ENCODE peak calls at places on chromosomes 12 and 14, in four cellular contexts. One of them, this sample, is unnamed.

GRCh38 chr12:29725587-29726320 is 58.0 kb downstream of the TMTC1 start:
- DNase-seq in GM23248: peak
- DNase-seq in hepatocyte: peak
- DNase-seq in IMR-90: peak
- DNase-seq in this sample: no peak

GRCh38 chr14:97705976-97706375 is 908.8 kb downstream of the VRK1 start:
- DNase-seq in hepatocyte: no peak
- DNase-seq in GM23248: no peak
- DNase-seq in IMR-90: no peak
- DNase-seq in this sample: no peak

GRCh38 chr12:108099085-108099484 is 30.0 kb upstream of the WSCD2 start:
- DNase-seq in GM23248: peak
- DNase-seq in IMR-90: no peak
- DNase-seq in hepatocyte: no peak
- DNase-seq in this sample: no peak

GRCh38 chr14:23300687-23301223 is 1.9 kb downstream of the PPP1R3E start:
- DNase-seq in hepatocyte: peak
- DNase-seq in IMR-90: peak
- DNase-seq in GM23248: peak
- DNase-seq in this sample: no peak

GRCh38 chr14:65164068-65164824 is 61.9 kb upstream of the MAX start:
- DNase-seq in GM23248: peak
- DNase-seq in hepatocyte: peak
- DNase-seq in IMR-90: peak
- DNase-seq in this sample: peak

GRCh38 chr14:34872822-34873590 is 2.2 kb downstream of the BAZ1A start:
- DNase-seq in IMR-90: peak
- DNase-seq in GM23248: peak
- DNase-seq in hepatocyte: peak
- DNase-seq in this sample: no peak

GRCh38 chr12:46562625-46563228 is 190.2 kb upstream of the SLC38A2 start:
- DNase-seq in IMR-90: peak
- DNase-seq in GM23248: peak
- DNase-seq in hepatocyte: no peak
- DNase-seq in this sample: no peak

GRCh38 chr12:82996168-82996812 is 309.6 kb downstream of the TMTC2 start:
- DNase-seq in GM23248: no peak
- DNase-seq in hepatocyte: peak
- DNase-seq in IMR-90: no peak
- DNase-seq in this sample: no peak

GRCh38 chr12:120125792-120126634 is 9.5 kb upstream of the RAB35 start:
- DNase-seq in GM23248: peak
- DNase-seq in hepatocyte: no peak
- DNase-seq in IMR-90: peak
- DNase-seq in this sample: no peak

GRCh38 chr12:110501378-110501721 is 561 bp downstream of the VPS29 start:
- DNase-seq in hepatocyte: peak
- DNase-seq in IMR-90: peak
- DNase-seq in GM23248: peak
- DNase-seq in this sample: no peak

GRCh38 chr14:64760916-64761315 is 56.7 kb downstream of the PLEKHG3 start:
- DNase-seq in hepatocyte: no peak
- DNase-seq in IMR-90: no peak
- DNase-seq in GM23248: no peak
- DNase-seq in this sample: no peak

GRCh38 chr14:89648510-89648909 is 231.5 kb upstream of the FOXN3 start:
- DNase-seq in GM23248: no peak
- DNase-seq in IMR-90: no peak
- DNase-seq in hepatocyte: peak
- DNase-seq in this sample: no peak

GRCh38 chr14:66360526-66360925 is 125.6 kb upstream of the CCDC196 start:
- DNase-seq in GM23248: no peak
- DNase-seq in IMR-90: no peak
- DNase-seq in hepatocyte: no peak
- DNase-seq in this sample: no peak

GRCh38 chr14:77980475-77981321 is 180.8 kb downstream of the ADCK1 start:
- DNase-seq in hepatocyte: peak
- DNase-seq in IMR-90: no peak
- DNase-seq in GM23248: no peak
- DNase-seq in this sample: no peak

GRCh38 chr12:101841069-101841468 is 10.3 kb upstream of the GNPTAB start:
- DNase-seq in hepatocyte: no peak
- DNase-seq in IMR-90: no peak
- DNase-seq in GM23248: no peak
- DNase-seq in this sample: no peak

GRCh38 chr14:21860172-21860571 is 186.6 kb upstream of the OR4E1 start:
- DNase-seq in IMR-90: no peak
- DNase-seq in GM23248: peak
- DNase-seq in hepatocyte: no peak
- DNase-seq in this sample: peak

GRCh38 chr12:66092559-66093269 is 37.8 kb downstream of the LLPH start:
- DNase-seq in hepatocyte: no peak
- DNase-seq in GM23248: peak
- DNase-seq in IMR-90: peak
- DNase-seq in this sample: no peak

GRCh38 chr12:111443086-111443485 is 37.4 kb downstream of the SH2B3 start:
- DNase-seq in hepatocyte: no peak
- DNase-seq in GM23248: no peak
- DNase-seq in IMR-90: no peak
- DNase-seq in this sample: no peak

GRCh38 chr12:117404203-117404853 is 42.9 kb upstream of the NOS1 start:
- DNase-seq in hepatocyte: no peak
- DNase-seq in GM23248: no peak
- DNase-seq in IMR-90: no peak
- DNase-seq in this sample: no peak

GRCh38 chr12:45721374-45721773 is 8.1 kb upstream of the ARID2 start:
- DNase-seq in hepatocyte: no peak
- DNase-seq in GM23248: no peak
- DNase-seq in IMR-90: no peak
- DNase-seq in this sample: no peak

GRCh38 chr12:117367006-117367638 is 5.7 kb upstream of the NOS1 start:
- DNase-seq in GM23248: peak
- DNase-seq in hepatocyte: peak
- DNase-seq in IMR-90: peak
- DNase-seq in this sample: peak

GRCh38 chr12:118011961-118012360 is 4.5 kb upstream of the RFC5 start:
- DNase-seq in GM23248: no peak
- DNase-seq in IMR-90: no peak
- DNase-seq in hepatocyte: no peak
- DNase-seq in this sample: no peak

GRCh38 chr14:60250318-60251035 is 1.5 kb downstream of the PPM1A start:
- DNase-seq in IMR-90: peak
- DNase-seq in hepatocyte: peak
- DNase-seq in GM23248: peak
- DNase-seq in this sample: peak

GRCh38 chr14:64266206-64266605 is 28.0 kb downstream of the ESR2 start:
- DNase-seq in IMR-90: peak
- DNase-seq in GM23248: peak
- DNase-seq in hepatocyte: no peak
- DNase-seq in this sample: no peak

GRCh38 chr12:68746572-68747180 is 700 bp downstream of the SLC35E3 start:
- DNase-seq in IMR-90: peak
- DNase-seq in GM23248: peak
- DNase-seq in hepatocyte: peak
- DNase-seq in this sample: no peak

GRCh38 chr14:58733451-58734208 is 95.9 kb downstream of the DACT1 start:
- DNase-seq in IMR-90: no peak
- DNase-seq in GM23248: no peak
- DNase-seq in hepatocyte: no peak
- DNase-seq in this sample: no peak

GRCh38 chr12:1913377-1914115 is 4.9 kb downstream of the CACNA2D4 start:
- DNase-seq in hepatocyte: peak
- DNase-seq in IMR-90: no peak
- DNase-seq in GM23248: no peak
- DNase-seq in this sample: no peak

GRCh38 chr12:26939953-26940352 is 1.7 kb downstream of the FGFR1OP2 start:
- DNase-seq in hepatocyte: no peak
- DNase-seq in IMR-90: no peak
- DNase-seq in GM23248: peak
- DNase-seq in this sample: no peak

GRCh38 chr14:64771161-64771560 is 66.9 kb downstream of the PLEKHG3 start:
- DNase-seq in hepatocyte: no peak
- DNase-seq in GM23248: no peak
- DNase-seq in IMR-90: no peak
- DNase-seq in this sample: no peak

GRCh38 chr12:24045816-24046257 is 96.4 kb upstream of the SOX5 start:
- DNase-seq in IMR-90: peak
- DNase-seq in hepatocyte: peak
- DNase-seq in GM23248: no peak
- DNase-seq in this sample: no peak

GRCh38 chr12:125332900-125333299 is 267.7 kb downstream of the AACS start:
- DNase-seq in IMR-90: no peak
- DNase-seq in hepatocyte: no peak
- DNase-seq in GM23248: no peak
- DNase-seq in this sample: no peak

GRCh38 chr12:116474899-116475298 is 84.3 kb upstream of the MAP1LC3B2 start:
- DNase-seq in GM23248: no peak
- DNase-seq in IMR-90: no peak
- DNase-seq in hepatocyte: no peak
- DNase-seq in this sample: no peak

DNA sequence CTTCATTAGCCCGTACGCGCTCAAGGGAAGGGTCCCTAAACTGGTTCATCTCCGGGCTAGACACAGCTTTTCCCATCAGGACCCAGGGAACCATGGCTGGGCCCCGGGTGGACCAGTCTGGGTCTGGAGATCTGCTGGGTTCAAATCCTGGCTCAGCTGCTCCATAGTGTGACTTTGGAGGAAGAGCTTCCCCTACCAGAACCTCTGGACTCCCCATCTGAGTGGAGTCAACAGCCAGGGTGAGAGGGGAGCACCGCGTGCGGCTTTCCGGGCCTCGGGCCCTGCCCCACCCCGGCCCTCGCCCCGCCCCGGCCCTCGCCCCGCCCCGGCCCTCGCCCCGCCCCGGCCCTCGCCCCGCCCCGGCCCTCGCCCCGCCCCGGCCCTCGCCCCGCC is 41.2 kb downstream of the BEGAIN start:
- DNase-seq in IMR-90: no peak
- DNase-seq in hepatocyte: no peak
- DNase-seq in GM23248: no peak
- DNase-seq in this sample: no peak
- H3K4me2 ChIP-seq in IMR-90: no peak
- H3K4me2 ChIP-seq in hepatocyte: no peak
- H3K4me2 ChIP-seq in GM23248: no peak
- H3K4me2 ChIP-seq in this sample: peak

GRCh38 chr12:22535478-22535877 is 8.9 kb downstream of the C2CD5 start:
- DNase-seq in IMR-90: no peak
- DNase-seq in hepatocyte: no peak
- DNase-seq in GM23248: no peak
- DNase-seq in this sample: no peak

GRCh38 chr12:22537000-22537544 is 7.3 kb downstream of the C2CD5 start:
- DNase-seq in hepatocyte: no peak
- DNase-seq in GM23248: no peak
- DNase-seq in IMR-90: no peak
- DNase-seq in this sample: no peak

GRCh38 chr12:22533155-22533554 is 11.2 kb downstream of the C2CD5 start:
- DNase-seq in IMR-90: no peak
- DNase-seq in hepatocyte: no peak
- DNase-seq in GM23248: no peak
- DNase-seq in this sample: no peak

GRCh38 chr12:22532317-22532716 is 12.0 kb downstream of the C2CD5 start:
- DNase-seq in IMR-90: no peak
- DNase-seq in hepatocyte: no peak
- DNase-seq in GM23248: no peak
- DNase-seq in this sample: no peak

DNA sequence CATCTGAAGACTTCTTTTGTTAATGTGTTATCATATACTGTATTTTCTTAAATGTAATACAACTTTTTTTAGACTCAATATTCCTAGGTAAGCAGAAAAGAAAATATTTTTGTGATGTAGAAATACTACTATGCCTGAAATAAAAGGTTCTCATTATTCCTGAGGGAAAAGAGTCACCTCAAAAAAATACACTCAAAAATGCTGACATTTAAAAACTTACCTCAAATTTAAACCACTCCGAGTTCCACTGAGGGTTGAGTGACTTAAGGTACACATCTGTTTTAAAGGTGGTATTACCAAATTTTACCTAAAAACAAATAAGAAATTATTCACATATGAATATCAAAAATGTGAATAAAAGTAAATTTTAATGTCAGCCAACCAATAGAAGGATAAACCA is 9.3 kb downstream of the C2CD5 start:
- DNase-seq in GM23248: no peak
- DNase-seq in IMR-90: no peak
- DNase-seq in hepatocyte: no peak
- DNase-seq in this sample: no peak
- H3K4me2 ChIP-seq in GM23248: no peak
- H3K4me2 ChIP-seq in IMR-90: no peak
- H3K4me2 ChIP-seq in hepatocyte: no peak
- H3K4me2 ChIP-seq in this sample: no peak

DNA sequence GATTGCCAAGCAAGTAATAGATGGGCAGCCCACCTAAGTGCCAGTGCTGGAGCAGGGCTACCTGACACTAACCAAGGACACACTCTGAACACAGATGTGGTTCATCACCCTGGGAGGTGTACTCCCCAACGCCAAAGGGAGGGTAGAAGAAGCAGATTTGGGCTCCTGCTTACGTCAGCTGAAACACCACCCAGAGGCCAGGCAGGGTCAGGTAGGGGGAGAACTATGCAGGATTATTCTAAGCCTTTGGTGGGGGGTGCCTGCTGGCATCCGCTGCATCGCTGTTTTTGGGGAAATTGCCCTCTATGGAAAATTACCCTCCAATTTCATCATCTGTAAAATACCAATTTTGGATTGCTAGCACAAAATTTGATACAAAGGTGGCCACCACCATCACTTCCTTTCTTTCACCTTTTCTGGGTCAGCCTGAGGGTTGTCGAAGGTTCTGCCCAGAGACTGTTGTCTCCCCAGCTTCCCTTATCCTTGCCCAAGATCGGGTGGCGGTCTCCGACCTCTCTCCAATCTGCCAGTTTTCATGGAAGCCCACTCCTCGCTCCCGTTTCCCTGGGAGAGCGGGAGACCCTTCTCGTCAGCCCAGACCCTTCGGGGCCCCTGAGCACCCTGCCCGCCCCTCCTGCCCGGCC is 535 bp downstream of the BIN2 start:
- DNase-seq in IMR-90: no peak
- DNase-seq in hepatocyte: no peak
- DNase-seq in GM23248: no peak
- DNase-seq in this sample: no peak
- H3K4me2 ChIP-seq in IMR-90: no peak
- H3K4me2 ChIP-seq in hepatocyte: no peak
- H3K4me2 ChIP-seq in GM23248: no peak
- H3K4me2 ChIP-seq in this sample: no peak

GRCh38 chr12:113055594-113056380 is 743 bp upstream of the DTX1 start:
- DNase-seq in GM23248: no peak
- DNase-seq in IMR-90: no peak
- DNase-seq in hepatocyte: no peak
- DNase-seq in this sample: no peak

GRCh38 chr12:113052326-113052725 is 4.2 kb upstream of the DTX1 start:
- DNase-seq in IMR-90: no peak
- DNase-seq in GM23248: no peak
- DNase-seq in hepatocyte: no peak
- DNase-seq in this sample: no peak

GRCh38 chr12:113056381-113056630 is 224 bp upstream of the DTX1 start:
- DNase-seq in IMR-90: no peak
- DNase-seq in GM23248: no peak
- DNase-seq in hepatocyte: no peak
- DNase-seq in this sample: no peak

GRCh38 chr12:113056631-113057488 is at the start of gene DTX1:
- DNase-seq in IMR-90: no peak
- DNase-seq in GM23248: peak
- DNase-seq in hepatocyte: no peak
- DNase-seq in this sample: no peak

GRCh38 chr12:113054948-113055486 is 1.5 kb upstream of the DTX1 start:
- DNase-seq in IMR-90: no peak
- DNase-seq in hepatocyte: no peak
- DNase-seq in GM23248: no peak
- DNase-seq in this sample: no peak
- H3K4me2 ChIP-seq in IMR-90: no peak
- H3K4me2 ChIP-seq in hepatocyte: no peak
- H3K4me2 ChIP-seq in GM23248: no peak
- H3K4me2 ChIP-seq in this sample: no peak

This sample was measured in HCT116.